ENCODE peak calls at places on chromosomes 11 and 22, in four cellular contexts. B is Peyer's patch, F is PC-3, I is left lung. N is an unnamed sample. For H3K27me3, the result is how much of the 10 kb centered on the place peaks cover.

GRCh38 chr11:26112190-26112715 is 219.7 kb upstream of the ANO3 start:
- DNase-seq in B (no peak), I (no peak), F (no peak), N (no peak)

GRCh38 chr11:78354741-78355705 is 62.6 kb downstream of the GAB2 start:
- DNase-seq in F (no peak), I (no peak), B (no peak), N (peak)

GRCh38 chr11:121221801-121222200 is 70.8 kb upstream of the SC5D start:
- DNase-seq in F (no peak), B (no peak), I (no peak), N (no peak)

GRCh38 chr11:66979336-66979980 is 4.4 kb downstream of the C11orf86 start:
- DNase-seq in F (no peak), I (no peak), B (no peak), N (no peak)

GRCh38 chr11:131966667-131967066 is 596.3 kb downstream of the NTM start:
- DNase-seq in I (no peak), F (no peak), B (no peak), N (no peak)

GRCh38 chr11:79244175-79244804 is 196.5 kb downstream of the TENM4 start:
- DNase-seq in B (no peak), I (no peak), F (peak), N (no peak)

GRCh38 chr22:30695871-30696655 is 1.4 kb downstream of the OSBP2 start:
- DNase-seq in I (no peak), F (no peak), B (no peak), N (no peak)

GRCh38 chr22:23222033-23222840 is 41.9 kb downstream of the BCR start:
- DNase-seq in I (no peak), F (no peak), B (peak), N (no peak)

GRCh38 chr22:25420925-25421904 is 143.3 kb upstream of the GRK3 start:
- DNase-seq in B (no peak), I (no peak), F (no peak), N (no peak)

GRCh38 chr11:36073411-36074203 is 129.7 kb downstream of the LDLRAD3 start:
- DNase-seq in F (peak), B (no peak), I (peak), N (no peak)

GRCh38 chr11:3823303-3823702 is 14.9 kb downstream of the PGAP2 start:
- DNase-seq in I (no peak), B (no peak), F (peak), N (no peak)

GRCh38 chr11:59225017-59225416 is 12.3 kb upstream of the MPEG1 start:
- DNase-seq in B (no peak), F (no peak), I (no peak), N (no peak)

GRCh38 chr11:78399136-78399535 is 18.5 kb downstream of the GAB2 start:
- DNase-seq in B (no peak), F (no peak), I (no peak), N (no peak)

GRCh38 chr11:134510641-134511040 is 98.6 kb upstream of the B3GAT1 start:
- DNase-seq in I (peak), F (no peak), B (peak), N (no peak)

GRCh38 chr11:56013805-56014204 is 13.6 kb upstream of the OR5AS1 start:
- DNase-seq in I (no peak), F (no peak), B (no peak), N (no peak)

GRCh38 chr11:93662177-93662575 is 694 bp downstream of the CEP295 start:
- DNase-seq in F (no peak), I (no peak), B (no peak), N (no peak)

GRCh38 chr11:63922673-63923192 is 5.8 kb upstream of the RCOR2 start:
- DNase-seq in B (no peak), F (no peak), I (no peak), N (no peak)

GRCh38 chr11:45665206-45665932 is at the start of gene CHST1:
- DNase-seq in B (peak), F (no peak), I (no peak), N (peak)

GRCh38 chr11:83159901-83160865 is 3.3 kb downstream of the PCF11 start:
- DNase-seq in B (no peak), F (peak), I (no peak), N (no peak)

GRCh38 chr11:27011560-27012253 is 17.8 kb downstream of the FIBIN start:
- DNase-seq in F (no peak), B (no peak), I (no peak), N (no peak)

GRCh38 chr11:12287374-12288211 is 89.8 kb upstream of the PARVA start:
- DNase-seq in I (peak), F (peak), B (no peak), N (peak)

DNA sequence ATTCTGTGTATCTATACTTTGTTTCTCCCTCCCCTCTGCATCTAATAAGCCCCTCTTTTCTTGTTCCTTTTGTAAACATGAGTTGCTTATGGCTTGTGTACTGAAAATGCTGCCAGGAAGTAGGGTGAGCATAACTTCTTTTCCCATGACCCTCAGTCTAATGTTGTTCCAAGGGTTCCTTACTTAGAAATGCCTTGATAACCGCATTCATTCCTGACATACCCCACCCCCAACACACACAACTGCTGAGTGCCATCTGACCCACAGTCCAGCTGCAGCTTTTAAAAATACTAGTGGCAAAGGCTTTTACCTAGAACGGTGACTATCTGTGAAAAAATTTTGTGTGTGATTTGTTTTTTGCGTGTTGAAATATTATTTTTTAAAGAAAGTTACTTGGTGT is 52.5 kb downstream of the ARHGAP42 start:
- DNase-seq in I (no peak), F (peak), B (no peak), N (no peak)
- H3K4me3 ChIP-seq in I (no peak), F (no peak), B (no peak), N (no peak)

GRCh38 chr11:118768715-118769114 is 22.2 kb downstream of the DDX6 start:
- DNase-seq in I (no peak), B (no peak), F (no peak), N (no peak)
- H3K27me3 ChIP-seq in I (under half), B (under half), F (under half), N (under half)

GRCh38 chr22:38081636-38081940 is 2.4 kb downstream of the SLC16A8 start:
- DNase-seq in I (no peak), B (no peak), F (no peak), N (no peak)

GRCh38 chr22:38079804-38080203 is 4.2 kb downstream of the SLC16A8 start:
- DNase-seq in F (no peak), I (no peak), B (no peak), N (no peak)

GRCh38 chr22:38081941-38082828 is 1.8 kb downstream of the SLC16A8 start:
- DNase-seq in I (no peak), F (no peak), B (no peak), N (no peak)

GRCh38 chr22:38080847-38081635 is 2.9 kb downstream of the SLC16A8 start:
- DNase-seq in F (peak), B (peak), I (no peak), N (no peak)

DNA sequence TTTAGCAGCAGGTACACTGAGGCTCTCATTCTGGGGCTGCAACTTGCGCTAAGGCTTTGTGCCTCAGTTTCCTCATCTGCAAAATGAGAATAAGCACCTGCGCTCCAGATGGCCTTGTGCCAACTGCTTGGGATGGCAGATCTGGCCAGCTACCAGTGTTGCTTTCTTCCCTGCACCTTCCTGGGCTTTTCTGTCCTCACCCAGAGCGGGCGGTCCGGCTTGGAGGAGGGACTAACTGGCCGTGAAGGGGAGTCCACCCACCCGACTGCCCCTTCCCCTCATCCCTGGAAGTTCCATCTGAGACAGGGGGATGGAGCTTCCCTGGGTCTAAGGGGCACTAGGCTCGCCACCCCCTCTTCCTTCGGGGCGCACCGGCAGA is 3.5 kb downstream of the SLC16A8 start:
- DNase-seq in F (no peak), B (no peak), I (no peak), N (no peak)
- H3K4me3 ChIP-seq in F (no peak), B (no peak), I (peak), N (no peak)

DNA sequence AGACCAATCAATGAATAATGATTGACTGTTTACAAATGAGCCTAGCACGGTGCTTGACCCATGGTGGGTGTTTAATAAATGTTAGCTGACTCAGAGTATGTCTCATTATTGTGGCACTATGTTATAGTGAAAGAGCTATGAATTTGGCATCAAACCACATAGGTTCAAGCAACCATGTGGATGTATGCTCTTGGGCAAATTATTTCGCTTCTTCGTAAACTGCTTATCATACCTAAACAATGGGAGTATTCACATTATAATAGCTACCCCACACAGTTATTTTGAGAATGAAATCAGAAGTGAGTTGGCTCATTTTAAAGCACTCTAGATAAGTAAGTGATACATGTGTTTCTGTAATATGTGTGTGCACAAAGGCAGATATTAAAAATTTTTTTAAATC is 118.7 kb upstream of the HSD17B12 start:
- DNase-seq in F (no peak), I (no peak), B (no peak), N (no peak)
- H3K27me3 ChIP-seq in F (half or more), I (under half), B (under half), N (under half)

DNA sequence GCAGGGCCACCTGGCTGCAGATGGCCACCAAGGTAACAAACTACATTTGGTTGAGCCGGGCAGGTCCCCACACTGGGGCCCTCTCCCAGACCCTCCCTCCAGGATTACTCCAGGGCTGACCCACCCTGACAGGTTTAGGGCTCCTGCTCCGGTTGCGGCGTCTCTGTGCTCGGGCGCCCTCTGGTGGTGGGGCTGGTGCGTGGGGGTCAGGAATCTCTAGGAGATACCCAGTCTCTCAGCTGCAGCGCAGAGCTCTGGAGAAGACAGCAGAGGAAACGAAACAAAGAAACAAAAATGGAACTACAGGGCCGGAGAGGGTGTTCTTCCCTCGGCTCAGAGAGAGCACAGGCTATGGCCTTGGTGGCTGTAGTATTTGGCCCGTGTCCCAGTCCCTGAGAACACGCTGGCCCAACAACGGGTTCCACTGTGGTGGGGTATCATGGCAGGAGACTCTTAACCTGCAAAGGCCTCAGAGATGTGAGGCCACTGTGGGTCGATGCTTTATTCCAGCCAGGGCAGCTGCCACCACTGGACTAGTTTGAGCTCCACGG is 2.4 kb downstream of the C11orf96 start:
- DNase-seq in F (peak), B (peak), I (peak), N (peak)
- H3K4me3 ChIP-seq in F (peak), B (peak), I (peak), N (no peak)

GRCh38 chr11:289145-289705 is 299 bp downstream of the PGGHG start:
- DNase-seq in F (no peak), B (peak), I (no peak), N (no peak)

GRCh38 chr11:285894-286220 is 3.1 kb upstream of the PGGHG start:
- DNase-seq in F (no peak), I (no peak), B (peak), N (no peak)

GRCh38 chr11:288328-289144 is at the start of gene PGGHG:
- DNase-seq in I (peak), F (peak), B (peak), N (peak)

GRCh38 chr11:289706-290620 is 1.0 kb downstream of the PGGHG start:
- DNase-seq in F (no peak), B (peak), I (peak), N (no peak)

DNA sequence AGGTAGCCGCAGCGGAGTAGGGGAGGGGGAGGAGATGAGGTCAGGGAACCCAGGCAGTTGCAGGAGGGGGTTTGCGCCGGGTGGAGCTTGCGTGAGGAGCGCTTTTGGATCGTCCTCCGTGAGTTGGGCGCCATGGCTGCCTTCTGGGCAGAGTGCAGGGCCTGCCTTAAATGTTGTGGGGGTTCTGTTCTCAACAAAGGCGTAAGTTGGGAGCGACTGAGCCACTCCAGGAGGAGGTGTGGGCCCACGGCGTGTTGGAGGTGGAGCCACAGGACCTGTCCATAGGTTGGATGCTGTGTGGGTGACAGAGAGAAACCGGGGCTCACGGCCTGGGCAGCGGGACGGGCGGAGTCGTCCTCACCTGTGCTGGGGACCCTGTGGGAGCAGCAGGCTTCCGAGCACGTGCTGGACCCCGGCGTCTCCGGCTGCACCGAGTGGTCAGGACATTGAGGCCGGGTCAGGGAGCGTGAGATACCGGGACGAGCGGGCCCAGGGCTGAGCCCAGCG is 1.1 kb upstream of the PGGHG start:
- DNase-seq in B (peak), F (no peak), I (peak), N (peak)
- H3K27me3 ChIP-seq in B (under half), F (under half), I (under half), N (under half)

GRCh38 chr11:9601041-9601875 is 27.8 kb downstream of the WEE1 start:
- DNase-seq in I (no peak), B (no peak), F (no peak), N (no peak)
- H3K4me3 ChIP-seq in I (no peak), B (peak), F (no peak), N (no peak)

GRCh38 chr11:1335811-1336761 is 26.7 kb upstream of the TOLLIP start:
- DNase-seq in F (peak), I (peak), B (peak), N (peak)
- H3K27me3 ChIP-seq in F (under half), I (under half), B (under half), N (under half)

DNA sequence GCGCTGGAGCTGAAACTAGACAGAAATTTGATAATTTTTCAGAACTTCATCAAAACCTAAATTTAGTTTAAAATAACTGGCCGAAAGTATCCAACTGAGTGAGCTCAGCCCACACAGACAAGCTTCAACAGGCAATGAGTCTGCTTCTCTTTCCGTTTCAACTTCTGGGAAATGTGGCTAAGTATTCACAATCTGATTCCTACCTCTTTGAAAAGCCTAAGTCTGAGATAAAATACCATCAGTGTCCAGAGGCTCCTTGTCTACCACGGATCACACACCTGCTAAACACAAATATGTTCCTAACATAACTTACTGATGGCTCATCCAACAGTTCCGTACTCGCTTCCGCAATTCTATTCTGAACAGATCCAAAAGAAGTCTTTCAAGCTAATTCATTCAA is 8.5 kb downstream of the SIK3 start:
- DNase-seq in I (no peak), F (peak), B (no peak), N (no peak)
- H3K4me3 ChIP-seq in I (no peak), F (peak), B (no peak), N (no peak)

N was measured in HAP-1.